ENCODE peak calls at places on chromosomes 2 and 18, in five cellular contexts. R is heart left ventricle, L is lower leg skin, Q is spleen, J is GM12892. M is an unnamed sample.
A peak's percentile ranks its signal among the peaks of the same experiment; 100 is the strongest.

GRCh38 chr2:241702155-241702404 is 241 bp downstream of the ING5 start:
- DNase-seq in R (no peak), L (no peak), Q (no peak), J (no peak), M (no peak)

GRCh38 chr2:7730449-7730848 is 813.2 kb downstream of the RNF144A start:
- DNase-seq in R (no peak), L (no peak), Q (no peak), J (no peak), M (no peak)

GRCh38 chr18:75625966-75626365 is 198.5 kb upstream of the SMIM21 start:
- DNase-seq in R (no peak), L (no peak), Q (no peak), J (no peak), M (no peak)

GRCh38 chr2:99949963-99950362 is 192.4 kb downstream of the AFF3 start:
- DNase-seq in R (no peak), L (no peak), Q (no peak), J (no peak), M (no peak)

GRCh38 chr18:27839141-27839540 is 337.8 kb downstream of the CDH2 start:
- DNase-seq in R (no peak), L (no peak), Q (no peak), J (no peak), M (no peak)

GRCh38 chr2:43086451-43087221 is 139.8 kb downstream of the ZFP36L2 start:
- DNase-seq in R (peak; percentile 88), L (peak; percentile 89), Q (no peak), J (no peak), M (no peak)

GRCh38 chr2:99727199-99727598 is 237.4 kb upstream of the REV1 start:
- DNase-seq in R (no peak), L (no peak), Q (no peak), J (no peak), M (no peak)

GRCh38 chr2:138707424-138708074 is 72.6 kb downstream of the NXPH2 start:
- DNase-seq in R (no peak), L (no peak), Q (no peak), J (no peak), M (no peak)

GRCh38 chr2:123047186-123047585 is 977.9 kb upstream of the CNTNAP5 start:
- DNase-seq in R (no peak), L (no peak), Q (no peak), J (no peak), M (no peak)

GRCh38 chr2:85862426-85862825 is 26.4 kb downstream of the ST3GAL5 start:
- DNase-seq in R (no peak), L (no peak), Q (no peak), J (no peak), M (no peak)

GRCh38 chr2:17422066-17422465 is 96.2 kb downstream of the RAD51AP2 start:
- DNase-seq in R (no peak), L (no peak), Q (no peak), J (no peak), M (no peak)

GRCh38 chr18:77087391-77088141 is 45.0 kb downstream of the MBP start:
- DNase-seq in R (no peak), L (peak; percentile 92), Q (peak; percentile 78), J (no peak), M (no peak)

GRCh38 chr2:146124741-146125140 is 1604.8 kb upstream of the ZEB2 start:
- DNase-seq in R (no peak), L (no peak), Q (no peak), J (no peak), M (no peak)

GRCh38 chr18:76447268-76447890 is 47.7 kb downstream of the ZNF516 start:
- DNase-seq in R (peak; percentile 8), L (peak; percentile 79), Q (peak; percentile 76), J (no peak), M (no peak)

GRCh38 chr18:23735021-23735464 is 45.8 kb downstream of the LAMA3 start:
- DNase-seq in R (no peak), L (no peak), Q (no peak), J (no peak), M (no peak)

GRCh38 chr2:16554184-16554583 is 111.5 kb downstream of the CYRIA start:
- DNase-seq in R (no peak), L (no peak), Q (no peak), J (no peak), M (no peak)

GRCh38 chr2:42827647-42828486 is 35.5 kb upstream of the HAAO start:
- DNase-seq in R (peak; percentile 89), L (peak; percentile 98), Q (peak; percentile 97), J (peak; percentile 66), M (peak; percentile 81)

GRCh38 chr2:74399785-74400184 is 19.7 kb upstream of the DCTN1 start:
- DNase-seq in R (no peak), L (no peak), Q (no peak), J (no peak), M (peak; percentile 55)

GRCh38 chr2:20635096-20635475 is 15.8 kb downstream of the HS1BP3 start:
- DNase-seq in R (no peak), L (no peak), Q (peak; percentile 23), J (no peak), M (no peak)

GRCh38 chr18:35460719-35461118 is 37.0 kb downstream of the INO80C start:
- DNase-seq in R (no peak), L (no peak), Q (no peak), J (no peak), M (no peak)

GRCh38 chr2:230455005-230455684 is 39.1 kb downstream of the SP100 start:
- DNase-seq in R (no peak), L (no peak), Q (no peak), J (no peak), M (no peak)

GRCh38 chr18:51668101-51668500 is 470.6 kb upstream of the MEX3C start:
- DNase-seq in R (peak; percentile 17), L (no peak), Q (no peak), J (no peak), M (peak; percentile 72)

GRCh38 chr18:13836559-13836958 is 12.6 kb downstream of the MC5R start:
- DNase-seq in R (no peak), L (no peak), Q (no peak), J (no peak), M (no peak)

GRCh38 chr2:101400048-101400447 is 12.7 kb upstream of the CREG2 start:
- DNase-seq in R (no peak), L (no peak), Q (no peak), J (no peak), M (no peak)

GRCh38 chr2:165794520-165794882 is 454 bp upstream of the GALNT3 start:
- DNase-seq in R (peak; percentile 12), L (peak; percentile 85), Q (peak; percentile 92), J (peak; percentile 44), M (peak; percentile 5)

GRCh38 chr2:165791811-165792454 is 2.1 kb downstream of the GALNT3 start:
- DNase-seq in R (no peak), L (no peak), Q (no peak), J (no peak), M (no peak)

GRCh38 chr2:165795011-165795410 is 964 bp upstream of the GALNT3 start:
- DNase-seq in R (no peak), L (no peak), Q (no peak), J (no peak), M (no peak)

GRCh38 chr2:165793161-165793778 is 777 bp downstream of the GALNT3 start:
- DNase-seq in R (no peak), L (peak; percentile 85), Q (no peak), J (no peak), M (peak; percentile 5)

DNA sequence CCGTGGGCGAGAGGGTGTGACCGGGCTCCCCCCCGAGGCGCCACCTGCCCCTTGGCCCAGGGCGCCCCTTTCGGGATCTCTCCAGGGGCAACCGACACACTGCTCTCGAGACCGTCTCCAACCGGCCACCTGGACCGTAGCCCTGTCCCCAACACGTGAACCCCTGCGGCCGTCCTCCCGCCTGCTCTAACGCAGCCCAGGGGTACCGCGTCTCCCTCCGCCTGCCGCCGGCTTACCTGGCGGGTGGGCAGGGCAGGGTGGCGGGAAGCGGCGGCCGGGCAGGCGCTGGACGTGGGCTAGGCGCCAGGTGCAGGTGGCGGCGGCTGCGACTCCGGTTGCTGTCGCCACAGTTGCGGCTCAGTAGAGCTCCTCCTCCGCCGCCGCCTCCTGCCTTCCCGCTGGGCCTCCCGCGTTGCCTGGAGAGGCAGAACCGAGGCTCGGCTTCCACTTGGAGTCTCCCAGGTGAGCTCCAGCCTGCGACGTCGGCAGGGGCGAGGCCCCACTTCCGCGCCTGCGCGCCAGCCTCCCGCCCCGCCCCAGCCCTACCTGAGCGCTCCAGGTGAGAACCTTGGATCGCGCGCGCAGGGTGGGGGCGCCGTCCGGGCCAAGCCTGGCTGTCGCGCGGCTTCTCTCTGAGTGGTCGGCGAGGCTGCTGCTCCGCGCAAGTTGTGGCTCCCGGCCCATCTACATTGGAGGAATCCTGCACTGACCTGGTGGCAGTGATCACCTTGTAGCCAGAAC is at the start of gene GALNT3:
- DNase-seq in R (peak; percentile 9), L (peak; percentile 91), Q (peak; percentile 93), J (peak; percentile 27), M (no peak)
- TF ChIP-seq POLR2A in R (no peak), L (no peak), Q (no peak), J (no peak), M (no peak)

DNA sequence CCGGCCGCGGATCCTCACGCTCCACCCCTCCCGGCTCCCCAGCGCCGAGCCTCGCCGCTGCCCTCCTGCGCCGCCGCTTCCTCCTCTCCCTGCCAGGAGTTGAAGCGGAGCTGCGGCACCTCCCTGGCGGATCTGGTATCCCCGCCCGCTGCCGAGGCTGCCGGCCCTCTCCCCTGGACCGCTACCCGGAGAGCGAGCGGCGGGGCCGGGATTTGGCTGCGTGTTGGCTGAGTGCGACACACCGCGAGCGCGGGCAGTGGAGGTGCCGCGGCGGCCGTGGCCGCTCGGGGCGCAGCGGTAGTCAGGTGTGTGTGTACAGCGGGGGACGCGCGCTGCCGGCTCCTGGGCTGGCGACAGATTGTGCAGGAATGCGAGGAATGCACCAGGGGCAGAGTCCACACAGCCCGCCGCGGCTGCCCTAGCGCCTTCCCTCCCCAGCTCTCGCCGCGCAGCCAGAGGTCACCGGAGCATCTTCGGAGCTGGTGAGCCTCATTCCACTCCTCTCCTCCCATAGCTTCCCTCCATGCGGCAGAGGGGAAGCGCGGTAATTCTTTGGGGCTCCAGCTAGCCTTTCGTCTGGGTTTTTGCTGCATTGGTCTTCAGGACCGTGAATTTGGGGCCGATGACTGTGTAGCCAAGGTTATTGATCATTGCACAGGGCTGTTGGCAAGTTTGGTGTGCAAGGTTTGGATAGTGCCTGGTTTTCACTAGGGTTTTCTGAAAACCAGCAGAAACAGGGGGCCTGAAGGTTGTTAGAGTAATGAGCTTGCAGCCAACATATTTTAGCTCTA is 1.3 kb downstream of the PKP4 start:
- DNase-seq in R (peak; percentile 60), L (peak; percentile 93), Q (no peak), J (peak; percentile 39), M (peak; percentile 86)
- TF ChIP-seq POLR2A in R (no peak), L (no peak), Q (no peak), J (no peak), M (no peak)

DNA sequence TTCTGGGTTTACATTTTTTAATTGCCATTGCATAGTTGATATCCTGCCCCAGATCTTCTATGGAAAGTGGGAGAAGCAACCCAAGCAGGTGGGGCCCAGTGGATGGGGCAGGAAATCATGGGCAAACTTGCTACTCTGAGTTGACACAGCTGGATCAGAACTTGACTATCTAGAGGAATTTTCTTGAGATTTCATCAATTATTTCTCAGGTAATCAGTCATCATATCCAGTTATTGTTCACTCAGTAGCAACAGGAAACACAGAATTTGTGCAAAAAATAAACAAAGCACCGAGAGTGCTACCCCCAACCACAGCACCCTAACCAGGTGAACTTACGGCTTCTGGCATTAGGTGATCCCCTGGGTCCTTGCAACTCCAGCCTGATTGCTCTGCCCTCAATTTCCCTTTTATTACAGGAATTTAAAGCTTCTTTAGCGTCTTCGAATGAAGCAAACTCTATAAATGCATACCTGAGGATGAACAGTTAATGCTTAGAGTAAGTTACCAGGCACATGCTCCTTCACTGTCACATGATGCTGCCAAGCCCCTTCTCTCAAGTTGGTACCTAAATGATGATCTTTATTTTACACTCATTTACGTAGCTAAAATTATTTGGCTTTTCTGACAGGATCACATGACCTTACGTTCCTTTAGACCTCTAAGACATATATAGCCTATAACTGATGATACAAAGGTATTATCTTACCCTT is 7.8 kb downstream of the NCL start:
- DNase-seq in R (no peak), L (no peak), Q (no peak), J (no peak), M (no peak)
- TF ChIP-seq POLR2A in R (no peak), L (no peak), Q (no peak), J (no peak), M (no peak)

GRCh38 chr18:58257461-58257860 is 213.4 kb downstream of the NEDD4L start:
- DNase-seq in R (no peak), L (no peak), Q (no peak), J (no peak), M (peak; percentile 26)
- TF ChIP-seq POLR2A in R (no peak), L (no peak), Q (no peak), J (no peak), M (no peak)

M was measured in erythroblast.